ENCODE peak calls at places on chromosomes 5 and 9, in eight cellular contexts. N is NCI-H1417; Q is activated naive CD4-positive, alpha-beta T cell; X is GDM1; I is Peyer's patch; B is dorsolateral prefrontal cortex; J is NCI-H460; T is activated gamma-delta T cell treated with anti-CD3 and anti-CD28 coated beads, Interleukin-2, amount 50 U/mL, for 16 hours. A is an unnamed sample.

GRCh38 chr9:118121361-118121760 is 417.2 kb downstream of the TLR4 start:
- DNase-seq in N (no peak), Q (no peak), X (no peak), I (no peak), B (no peak), J (no peak), T (no peak), A (no peak)

GRCh38 chr9:25322138-25322537 is 356.1 kb downstream of the TUSC1 start:
- DNase-seq in N (no peak), Q (no peak), X (no peak), I (no peak), B (no peak), J (no peak), T (no peak), A (no peak)

GRCh38 chr9:90909747-90910283 is 108.2 kb downstream of the SYK start:
- DNase-seq in N (no peak), Q (no peak), X (no peak), I (no peak), B (no peak), J (no peak), T (no peak), A (no peak)

GRCh38 chr5:138648841-138649240 is 73.6 kb upstream of the HSPA9 start:
- DNase-seq in N (no peak), Q (no peak), X (no peak), I (peak; percentile 15), B (no peak), J (no peak), T (no peak), A (no peak)

GRCh38 chr9:93210974-93211653 is 27.2 kb downstream of the WNK2 start:
- DNase-seq in N (no peak), Q (no peak), X (no peak), I (no peak), B (no peak), J (no peak), T (no peak), A (no peak)

GRCh38 chr5:99285606-99286005 is 356.8 kb upstream of the CHD1 start:
- DNase-seq in N (no peak), Q (no peak), X (no peak), I (no peak), B (no peak), J (no peak), T (no peak), A (peak; percentile 8)

GRCh38 chr9:31119882-31120481 is 1264.5 kb upstream of the ACO1 start:
- DNase-seq in N (no peak), Q (no peak), X (no peak), I (no peak), B (no peak), J (peak; percentile 30), T (peak; percentile 6), A (no peak)

GRCh38 chr9:116042321-116042720 is 111.3 kb upstream of the PAPPA start:
- DNase-seq in N (no peak), Q (no peak), X (no peak), I (no peak), B (no peak), J (no peak), T (no peak), A (no peak)

GRCh38 chr9:101388507-101388993 is 3.7 kb upstream of the BAAT start:
- DNase-seq in N (peak; percentile 36), Q (no peak), X (no peak), I (no peak), B (no peak), J (no peak), T (no peak), A (no peak)

GRCh38 chr5:169577966-169578365 is 5.6 kb upstream of the SPDL1 start:
- DNase-seq in N (no peak), Q (no peak), X (no peak), I (no peak), B (no peak), J (no peak), T (no peak), A (no peak)

GRCh38 chr9:35110327-35110758 is 5.3 kb downstream of the ATOSB start:
- DNase-seq in N (no peak), Q (no peak), X (no peak), I (no peak), B (peak; percentile 77), J (no peak), T (no peak), A (no peak)

GRCh38 chr5:123696948-123697347 is 185.0 kb downstream of the CSNK1G3 start:
- DNase-seq in N (no peak), Q (no peak), X (no peak), I (peak; percentile 47), B (peak; percentile 87), J (no peak), T (no peak), A (peak; percentile 22)

GRCh38 chr5:68225188-68225910 is 9.8 kb downstream of the PIK3R1 start:
- DNase-seq in N (no peak), Q (no peak), X (no peak), I (peak; percentile 60), B (no peak), J (peak; percentile 56), T (no peak), A (no peak)

GRCh38 chr5:175252234-175252805 is 191.7 kb downstream of the DRD1 start:
- DNase-seq in N (no peak), Q (no peak), X (no peak), I (no peak), B (no peak), J (no peak), T (no peak), A (no peak)

GRCh38 chr5:175052351-175052750 is 328.0 kb downstream of the MSX2 start:
- DNase-seq in N (no peak), Q (no peak), X (no peak), I (no peak), B (no peak), J (no peak), T (no peak), A (no peak)

GRCh38 chr5:69024241-69024651 is 69.6 kb upstream of the SLC30A5 start:
- DNase-seq in N (peak; percentile 29), Q (no peak), X (peak; percentile 38), I (no peak), B (no peak), J (peak; percentile 30), T (no peak), A (peak; percentile 14)

GRCh38 chr5:51039915-51040314 is 343.3 kb upstream of the ISL1 start:
- DNase-seq in N (no peak), Q (no peak), X (no peak), I (no peak), B (no peak), J (no peak), T (no peak), A (no peak)

GRCh38 chr9:32218100-32218767 is 166.2 kb upstream of the ACO1 start:
- DNase-seq in N (no peak), Q (no peak), X (no peak), I (no peak), B (no peak), J (no peak), T (no peak), A (no peak)

GRCh38 chr9:129353697-129354336 is 175.8 kb upstream of the IER5L start:
- DNase-seq in N (no peak), Q (no peak), X (no peak), I (no peak), B (no peak), J (no peak), T (no peak), A (no peak)

GRCh38 chr9:93675336-93676150 is 99.2 kb downstream of the PHF2 start:
- DNase-seq in N (no peak), Q (no peak), X (no peak), I (peak; percentile 32), B (peak; percentile 35), J (no peak), T (no peak), A (no peak)

GRCh38 chr9:121709798-121710197 is 58.4 kb downstream of the DAB2IP start:
- DNase-seq in N (no peak), Q (no peak), X (no peak), I (no peak), B (no peak), J (no peak), T (no peak), A (no peak)

GRCh38 chr5:115589043-115589442 is 13.2 kb downstream of the TICAM2 start:
- DNase-seq in N (no peak), Q (no peak), X (no peak), I (no peak), B (no peak), J (no peak), T (no peak), A (no peak)

GRCh38 chr5:155827949-155828348 is 499.0 kb upstream of the SGCD start:
- DNase-seq in N (no peak), Q (no peak), X (no peak), I (no peak), B (no peak), J (no peak), T (no peak), A (no peak)

GRCh38 chr5:83721878-83722779 is 1.5 kb upstream of the HAPLN1 start:
- DNase-seq in N (peak; percentile 70), Q (no peak), X (no peak), I (peak; percentile 80), B (peak; percentile 86), J (peak; percentile 65), T (no peak), A (peak; percentile 31)

A was measured in DMS153.